ENCODE peak calls at places on chromosome 5, in seven cellular contexts. One of them, this sample, is unnamed.

GRCh38 chr5:174386306-174386705 is 338.1 kb upstream of the MSX2 start:
- DNase-seq in AG04450: no peak
- DNase-seq in epithelial cell of esophagus: no peak
- DNase-seq in thoracic aorta: no peak
- DNase-seq in choroid plexus epithelial cell: no peak
- DNase-seq in ovary: no peak
- DNase-seq in dorsolateral prefrontal cortex: no peak
- DNase-seq in this sample: peak

GRCh38 chr5:99130081-99130480 is 201.3 kb upstream of the CHD1 start:
- DNase-seq in AG04450: no peak
- DNase-seq in epithelial cell of esophagus: no peak
- DNase-seq in thoracic aorta: no peak
- DNase-seq in choroid plexus epithelial cell: no peak
- DNase-seq in ovary: no peak
- DNase-seq in dorsolateral prefrontal cortex: no peak
- DNase-seq in this sample: no peak

GRCh38 chr5:95018946-95019345 is 265.9 kb downstream of the MCTP1 start:
- DNase-seq in AG04450: no peak
- DNase-seq in epithelial cell of esophagus: no peak
- DNase-seq in thoracic aorta: no peak
- DNase-seq in choroid plexus epithelial cell: no peak
- DNase-seq in ovary: no peak
- DNase-seq in dorsolateral prefrontal cortex: no peak
- DNase-seq in this sample: no peak

GRCh38 chr5:111869681-111870080 is 112.7 kb upstream of the NREP start:
- DNase-seq in AG04450: no peak
- DNase-seq in epithelial cell of esophagus: peak
- DNase-seq in thoracic aorta: no peak
- DNase-seq in choroid plexus epithelial cell: peak
- DNase-seq in ovary: no peak
- DNase-seq in dorsolateral prefrontal cortex: no peak
- DNase-seq in this sample: peak

GRCh38 chr5:172455511-172456061 is 1.3 kb upstream of the SH3PXD2B start:
- DNase-seq in AG04450: no peak
- DNase-seq in epithelial cell of esophagus: peak
- DNase-seq in thoracic aorta: no peak
- DNase-seq in choroid plexus epithelial cell: no peak
- DNase-seq in ovary: peak
- DNase-seq in dorsolateral prefrontal cortex: peak
- DNase-seq in this sample: peak

GRCh38 chr5:36878421-36879088 is 2.0 kb downstream of the NIPBL start:
- DNase-seq in AG04450: no peak
- DNase-seq in epithelial cell of esophagus: peak
- DNase-seq in thoracic aorta: no peak
- DNase-seq in choroid plexus epithelial cell: peak
- DNase-seq in ovary: peak
- DNase-seq in dorsolateral prefrontal cortex: no peak
- DNase-seq in this sample: peak

GRCh38 chr5:171188016-171188415 is 121.0 kb upstream of the TLX3 start:
- DNase-seq in AG04450: no peak
- DNase-seq in epithelial cell of esophagus: no peak
- DNase-seq in thoracic aorta: no peak
- DNase-seq in choroid plexus epithelial cell: no peak
- DNase-seq in ovary: no peak
- DNase-seq in dorsolateral prefrontal cortex: no peak
- DNase-seq in this sample: no peak

GRCh38 chr5:160185954-160186353 is 43.4 kb upstream of the FABP6 start:
- DNase-seq in AG04450: no peak
- DNase-seq in epithelial cell of esophagus: no peak
- DNase-seq in thoracic aorta: no peak
- DNase-seq in choroid plexus epithelial cell: no peak
- DNase-seq in ovary: no peak
- DNase-seq in dorsolateral prefrontal cortex: no peak
- DNase-seq in this sample: no peak

GRCh38 chr5:33691846-33692245 is 199.9 kb downstream of the ADAMTS12 start:
- DNase-seq in AG04450: no peak
- DNase-seq in epithelial cell of esophagus: no peak
- DNase-seq in thoracic aorta: no peak
- DNase-seq in choroid plexus epithelial cell: no peak
- DNase-seq in ovary: no peak
- DNase-seq in dorsolateral prefrontal cortex: no peak
- DNase-seq in this sample: no peak

GRCh38 chr5:63211413-63212132 is 633.0 kb downstream of the LRRC70 start:
- DNase-seq in AG04450: no peak
- DNase-seq in epithelial cell of esophagus: no peak
- DNase-seq in thoracic aorta: no peak
- DNase-seq in choroid plexus epithelial cell: no peak
- DNase-seq in ovary: no peak
- DNase-seq in dorsolateral prefrontal cortex: no peak
- DNase-seq in this sample: no peak

GRCh38 chr5:132213666-132214065 is 14.0 kb downstream of the P4HA2 start:
- DNase-seq in AG04450: no peak
- DNase-seq in epithelial cell of esophagus: no peak
- DNase-seq in thoracic aorta: no peak
- DNase-seq in choroid plexus epithelial cell: no peak
- DNase-seq in ovary: no peak
- DNase-seq in dorsolateral prefrontal cortex: no peak
- DNase-seq in this sample: no peak

GRCh38 chr5:132211787-132212186 is 15.9 kb downstream of the P4HA2 start:
- DNase-seq in AG04450: no peak
- DNase-seq in epithelial cell of esophagus: no peak
- DNase-seq in thoracic aorta: no peak
- DNase-seq in choroid plexus epithelial cell: peak
- DNase-seq in ovary: no peak
- DNase-seq in dorsolateral prefrontal cortex: no peak
- DNase-seq in this sample: peak

GRCh38 chr5:132210944-132211343 is 16.7 kb downstream of the P4HA2 start:
- DNase-seq in AG04450: no peak
- DNase-seq in epithelial cell of esophagus: no peak
- DNase-seq in thoracic aorta: no peak
- DNase-seq in choroid plexus epithelial cell: no peak
- DNase-seq in ovary: no peak
- DNase-seq in dorsolateral prefrontal cortex: no peak
- DNase-seq in this sample: no peak

GRCh38 chr5:132215329-132215728 is 12.3 kb downstream of the P4HA2 start:
- DNase-seq in AG04450: peak
- DNase-seq in epithelial cell of esophagus: peak
- DNase-seq in thoracic aorta: peak
- DNase-seq in choroid plexus epithelial cell: peak
- DNase-seq in ovary: peak
- DNase-seq in dorsolateral prefrontal cortex: peak
- DNase-seq in this sample: peak

DNA sequence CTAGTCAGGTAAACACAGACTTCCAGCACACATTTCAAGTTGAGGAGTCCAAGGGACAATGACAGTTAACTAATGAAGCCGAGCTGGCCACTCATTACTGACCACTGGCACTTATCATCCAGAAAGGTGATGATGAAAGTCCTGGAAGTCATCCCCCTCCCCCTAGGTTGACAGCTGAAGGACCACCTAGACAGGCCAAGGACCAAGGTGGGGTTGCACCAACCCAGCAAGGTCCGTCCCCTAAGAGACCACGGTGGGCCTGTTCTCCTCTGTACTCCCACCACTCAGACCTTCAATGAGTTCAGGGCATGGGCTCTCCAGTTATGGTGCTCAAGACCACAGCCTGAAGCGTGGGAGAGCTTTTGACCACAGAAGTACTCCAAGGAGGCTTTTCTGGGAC is 13.2 kb downstream of the P4HA2 start:
- DNase-seq in AG04450: no peak
- DNase-seq in epithelial cell of esophagus: no peak
- DNase-seq in thoracic aorta: no peak
- DNase-seq in choroid plexus epithelial cell: no peak
- DNase-seq in ovary: no peak
- DNase-seq in dorsolateral prefrontal cortex: no peak
- DNase-seq in this sample: no peak
- H3K4me3 ChIP-seq in AG04450: no peak
- H3K4me3 ChIP-seq in epithelial cell of esophagus: no peak
- H3K4me3 ChIP-seq in thoracic aorta: no peak
- H3K4me3 ChIP-seq in choroid plexus epithelial cell: no peak
- H3K4me3 ChIP-seq in ovary: no peak
- H3K4me3 ChIP-seq in dorsolateral prefrontal cortex: no peak
- H3K4me3 ChIP-seq in this sample: no peak

GRCh38 chr5:54516051-54516645 is 1.4 kb upstream of the SNX18 start:
- DNase-seq in AG04450: no peak
- DNase-seq in epithelial cell of esophagus: no peak
- DNase-seq in thoracic aorta: no peak
- DNase-seq in choroid plexus epithelial cell: peak
- DNase-seq in ovary: no peak
- DNase-seq in dorsolateral prefrontal cortex: no peak
- DNase-seq in this sample: no peak

GRCh38 chr5:54515634-54516033 is 1.9 kb upstream of the SNX18 start:
- DNase-seq in AG04450: no peak
- DNase-seq in epithelial cell of esophagus: no peak
- DNase-seq in thoracic aorta: no peak
- DNase-seq in choroid plexus epithelial cell: no peak
- DNase-seq in ovary: no peak
- DNase-seq in dorsolateral prefrontal cortex: no peak
- DNase-seq in this sample: no peak

GRCh38 chr5:54517174-54517511 is 416 bp upstream of the SNX18 start:
- DNase-seq in AG04450: no peak
- DNase-seq in epithelial cell of esophagus: no peak
- DNase-seq in thoracic aorta: no peak
- DNase-seq in choroid plexus epithelial cell: no peak
- DNase-seq in ovary: no peak
- DNase-seq in dorsolateral prefrontal cortex: no peak
- DNase-seq in this sample: no peak

GRCh38 chr5:54514269-54514668 is 3.3 kb upstream of the SNX18 start:
- DNase-seq in AG04450: no peak
- DNase-seq in epithelial cell of esophagus: no peak
- DNase-seq in thoracic aorta: no peak
- DNase-seq in choroid plexus epithelial cell: no peak
- DNase-seq in ovary: no peak
- DNase-seq in dorsolateral prefrontal cortex: no peak
- DNase-seq in this sample: no peak

DNA sequence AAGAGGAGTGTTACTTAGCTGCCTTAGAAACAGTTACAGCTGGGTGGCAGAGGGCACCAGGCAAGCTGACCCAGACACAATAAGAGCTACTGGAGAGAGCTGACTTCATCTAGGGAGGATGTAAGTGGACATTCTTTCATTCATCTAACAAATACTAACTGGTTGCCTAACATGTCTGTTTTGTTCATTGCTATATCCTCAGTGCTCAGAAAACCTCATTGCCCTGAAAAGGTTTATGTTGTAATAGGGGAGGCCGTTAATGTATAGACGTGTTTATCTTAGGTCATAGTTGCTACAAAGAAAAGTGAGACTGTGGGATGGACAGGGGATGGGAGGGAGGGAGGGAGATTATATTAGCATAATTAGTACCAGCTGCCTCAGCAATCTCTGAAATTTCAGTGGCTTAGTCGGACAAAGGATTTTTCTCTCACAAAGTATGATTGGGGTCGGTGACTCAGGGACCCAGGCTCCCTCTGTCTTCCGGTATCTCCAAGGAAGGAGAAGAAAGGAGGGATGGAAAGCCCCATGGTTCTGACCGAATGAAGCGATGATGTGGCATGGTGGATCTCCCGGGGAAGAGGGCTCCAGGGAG is 2.6 kb upstream of the SNX18 start:
- DNase-seq in AG04450: peak
- DNase-seq in epithelial cell of esophagus: no peak
- DNase-seq in thoracic aorta: no peak
- DNase-seq in choroid plexus epithelial cell: peak
- DNase-seq in ovary: no peak
- DNase-seq in dorsolateral prefrontal cortex: no peak
- DNase-seq in this sample: peak
- H3K4me3 ChIP-seq in AG04450: no peak
- H3K4me3 ChIP-seq in epithelial cell of esophagus: no peak
- H3K4me3 ChIP-seq in thoracic aorta: no peak
- H3K4me3 ChIP-seq in choroid plexus epithelial cell: no peak
- H3K4me3 ChIP-seq in ovary: no peak
- H3K4me3 ChIP-seq in dorsolateral prefrontal cortex: no peak
- H3K4me3 ChIP-seq in this sample: no peak

DNA sequence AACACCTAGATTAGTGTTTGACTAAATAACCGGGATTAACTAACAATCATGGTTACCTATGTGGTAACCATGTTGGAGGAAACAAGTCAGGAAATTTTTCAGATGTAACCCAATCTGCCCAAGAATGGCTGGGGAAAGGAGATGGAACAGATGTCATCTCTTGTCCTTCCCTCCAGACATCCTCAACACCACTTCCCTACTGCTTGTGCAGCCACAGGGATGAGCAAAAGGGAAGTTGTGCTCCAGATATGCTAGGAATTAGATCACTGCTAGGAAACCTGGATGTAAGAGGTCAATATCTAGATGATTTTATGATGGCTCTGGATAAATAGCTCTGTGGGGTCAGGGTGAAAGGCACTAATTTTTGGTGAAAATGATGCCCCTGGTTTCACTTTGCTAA is 61.3 kb upstream of the ELL2 start:
- DNase-seq in AG04450: no peak
- DNase-seq in epithelial cell of esophagus: no peak
- DNase-seq in thoracic aorta: no peak
- DNase-seq in choroid plexus epithelial cell: no peak
- DNase-seq in ovary: no peak
- DNase-seq in dorsolateral prefrontal cortex: no peak
- DNase-seq in this sample: no peak
- H3K4me3 ChIP-seq in AG04450: no peak
- H3K4me3 ChIP-seq in epithelial cell of esophagus: no peak
- H3K4me3 ChIP-seq in thoracic aorta: peak
- H3K4me3 ChIP-seq in choroid plexus epithelial cell: no peak
- H3K4me3 ChIP-seq in ovary: no peak
- H3K4me3 ChIP-seq in dorsolateral prefrontal cortex: no peak
- H3K4me3 ChIP-seq in this sample: no peak

GRCh38 chr5:143241892-143242291 is 161.6 kb downstream of the NR3C1 start:
- DNase-seq in AG04450: no peak
- DNase-seq in epithelial cell of esophagus: peak
- DNase-seq in thoracic aorta: no peak
- DNase-seq in choroid plexus epithelial cell: no peak
- DNase-seq in ovary: no peak
- DNase-seq in dorsolateral prefrontal cortex: no peak
- DNase-seq in this sample: peak

GRCh38 chr5:143243103-143243502 is 160.4 kb downstream of the NR3C1 start:
- DNase-seq in AG04450: no peak
- DNase-seq in epithelial cell of esophagus: no peak
- DNase-seq in thoracic aorta: no peak
- DNase-seq in choroid plexus epithelial cell: no peak
- DNase-seq in ovary: no peak
- DNase-seq in dorsolateral prefrontal cortex: no peak
- DNase-seq in this sample: no peak

GRCh38 chr5:143245929-143246561 is 157.4 kb downstream of the NR3C1 start:
- DNase-seq in AG04450: no peak
- DNase-seq in epithelial cell of esophagus: peak
- DNase-seq in thoracic aorta: no peak
- DNase-seq in choroid plexus epithelial cell: peak
- DNase-seq in ovary: no peak
- DNase-seq in dorsolateral prefrontal cortex: peak
- DNase-seq in this sample: peak

GRCh38 chr5:143244990-143245389 is 158.5 kb downstream of the NR3C1 start:
- DNase-seq in AG04450: no peak
- DNase-seq in epithelial cell of esophagus: peak
- DNase-seq in thoracic aorta: no peak
- DNase-seq in choroid plexus epithelial cell: no peak
- DNase-seq in ovary: no peak
- DNase-seq in dorsolateral prefrontal cortex: no peak
- DNase-seq in this sample: no peak

GRCh38 chr5:143244000-143244736 is 159.3 kb downstream of the NR3C1 start:
- DNase-seq in AG04450: peak
- DNase-seq in epithelial cell of esophagus: peak
- DNase-seq in thoracic aorta: peak
- DNase-seq in choroid plexus epithelial cell: peak
- DNase-seq in ovary: peak
- DNase-seq in dorsolateral prefrontal cortex: peak
- DNase-seq in this sample: peak
- H3K4me3 ChIP-seq in AG04450: peak
- H3K4me3 ChIP-seq in epithelial cell of esophagus: peak
- H3K4me3 ChIP-seq in thoracic aorta: peak
- H3K4me3 ChIP-seq in choroid plexus epithelial cell: no peak
- H3K4me3 ChIP-seq in ovary: no peak
- H3K4me3 ChIP-seq in dorsolateral prefrontal cortex: no peak
- H3K4me3 ChIP-seq in this sample: peak

GRCh38 chr5:1103505-1104326 is 8.1 kb downstream of the SLC12A7 start:
- DNase-seq in AG04450: no peak
- DNase-seq in epithelial cell of esophagus: no peak
- DNase-seq in thoracic aorta: no peak
- DNase-seq in choroid plexus epithelial cell: no peak
- DNase-seq in ovary: peak
- DNase-seq in dorsolateral prefrontal cortex: no peak
- DNase-seq in this sample: peak
- H3K4me3 ChIP-seq in AG04450: no peak
- H3K4me3 ChIP-seq in epithelial cell of esophagus: no peak
- H3K4me3 ChIP-seq in thoracic aorta: peak
- H3K4me3 ChIP-seq in choroid plexus epithelial cell: no peak
- H3K4me3 ChIP-seq in ovary: no peak
- H3K4me3 ChIP-seq in dorsolateral prefrontal cortex: no peak
- H3K4me3 ChIP-seq in this sample: no peak

This sample was measured in fibroblast of the aortic adventitia.